ENCODE peak calls at places on chromosome 2, in five cellular contexts. L, Y, Q, K and H are unnamed samples.

GRCh38 chr2:763766-764525 is 86.7 kb upstream of the TMEM18 start:
- DNase-seq in L (no peak), Y (no peak), Q (no peak), K (no peak), H (no peak)

GRCh38 chr2:85651097-85651496 is 16.9 kb downstream of the SFTPB start:
- DNase-seq in L (no peak), Y (no peak), Q (no peak), K (no peak), H (no peak)

GRCh38 chr2:61853086-61853847 is 593 bp downstream of the FAM161A start:
- DNase-seq in L (no peak), Y (no peak), Q (no peak), K (peak; percentile 86), H (no peak)

GRCh38 chr2:224106794-224107193 is 67.7 kb upstream of the SERPINE2 start:
- DNase-seq in L (no peak), Y (no peak), Q (no peak), K (no peak), H (no peak)

GRCh38 chr2:120913972-120914838 is 178.5 kb downstream of the GLI2 start:
- DNase-seq in L (no peak), Y (no peak), Q (no peak), K (no peak), H (no peak)

GRCh38 chr2:236882074-236882473 is 203.6 kb upstream of the COPS8 start:
- DNase-seq in L (no peak), Y (no peak), Q (no peak), K (no peak), H (no peak)

GRCh38 chr2:236236559-236237450 is 27.4 kb downstream of the ASB18 start:
- DNase-seq in L (peak; percentile 69), Y (no peak), Q (no peak), K (no peak), H (no peak)

GRCh38 chr2:18110222-18110621 is 231.8 kb downstream of the KCNS3 start:
- DNase-seq in L (no peak), Y (no peak), Q (no peak), K (no peak), H (no peak)

GRCh38 chr2:70347831-70348230 is 46.0 kb upstream of the FAM136A start:
- DNase-seq in L (no peak), Y (no peak), Q (no peak), K (no peak), H (no peak)

GRCh38 chr2:96685285-96685591 is 42.7 kb downstream of the FER1L5 start:
- DNase-seq in L (no peak), Y (no peak), Q (no peak), K (no peak), H (no peak)

GRCh38 chr2:130391872-130392670 is 36.2 kb downstream of the PTPN18 start:
- DNase-seq in L (no peak), Y (no peak), Q (no peak), K (peak; percentile 56), H (no peak)

GRCh38 chr2:138184428-138184827 is 220.2 kb downstream of the HNMT start:
- DNase-seq in L (no peak), Y (no peak), Q (no peak), K (no peak), H (no peak)

GRCh38 chr2:136010126-136010525 is 24.7 kb upstream of the DARS1 start:
- DNase-seq in L (no peak), Y (no peak), Q (no peak), K (no peak), H (no peak)

GRCh38 chr2:230680463-230681195 is 32.0 kb upstream of the CAB39 start:
- DNase-seq in L (no peak), Y (no peak), Q (no peak), K (no peak), H (no peak)

GRCh38 chr2:172216348-172216933 is 113.7 kb upstream of the DLX2 start:
- DNase-seq in L (no peak), Y (no peak), Q (no peak), K (no peak), H (no peak)

GRCh38 chr2:2581331-2582159 is 250.5 kb upstream of the MYT1L start:
- DNase-seq in L (no peak), Y (no peak), Q (no peak), K (no peak), H (no peak)

GRCh38 chr2:150767924-150768801 is 280.7 kb upstream of the RND3 start:
- DNase-seq in L (no peak), Y (no peak), Q (no peak), K (no peak), H (no peak)

GRCh38 chr2:149033716-149034115 is 4.8 kb upstream of the LYPD6B start:
- DNase-seq in L (no peak), Y (no peak), Q (no peak), K (no peak), H (no peak)

GRCh38 chr2:235086481-235087184 is 134.8 kb downstream of the SH3BP4 start:
- DNase-seq in L (no peak), Y (no peak), Q (no peak), K (no peak), H (no peak)

GRCh38 chr2:7726989-7727388 is 809.8 kb downstream of the RNF144A start:
- DNase-seq in L (no peak), Y (no peak), Q (no peak), K (no peak), H (no peak)

GRCh38 chr2:240451108-240451611 is 15.7 kb downstream of the GPC1 start:
- DNase-seq in L (no peak), Y (no peak), Q (no peak), K (peak; percentile 62), H (no peak)

GRCh38 chr2:178579006-178579405 is 98.7 kb downstream of the PLEKHA3 start:
- DNase-seq in L (no peak), Y (no peak), Q (no peak), K (no peak), H (no peak)

GRCh38 chr2:100895402-100895801 is 75.5 kb downstream of the NPAS2 start:
- DNase-seq in L (no peak), Y (peak; percentile 40), Q (no peak), K (peak; percentile 79), H (peak; percentile 67)

GRCh38 chr2:26195006-26195961 is 22.4 kb downstream of the GAREM2 start:
- DNase-seq in L (no peak), Y (no peak), Q (no peak), K (no peak), H (no peak)